ENCODE peak calls at places on chromosomes 4 and X, in five cellular contexts. W, J, Q, H and T are unnamed samples.

GRCh38 chrX:150731795-150732194 is 38.6 kb downstream of the MTMR1 start:
- DNase-seq in W (no peak), Q (no peak), J (no peak), H (peak; percentile 97), T (no peak)

GRCh38 chr4:55834086-55834795 is 14.7 kb downstream of the EXOC1L start:
- DNase-seq in H (no peak), W (no peak), Q (no peak), J (no peak), T (no peak)

GRCh38 chr4:1053080-1053661 is 41.7 kb downstream of the FGFRL1 start:
- DNase-seq in W (no peak), Q (peak; percentile 24), H (peak; percentile 86), J (no peak), T (no peak)

GRCh38 chr4:128385683-128386304 is 98.2 kb upstream of the PGRMC2 start:
- DNase-seq in W (no peak), Q (no peak), H (peak; percentile 80), J (no peak), T (peak; percentile 9)

GRCh38 chrX:44282753-44283152 is 60.7 kb downstream of the EFHC2 start:
- DNase-seq in W (no peak), H (no peak), J (no peak), Q (no peak), T (no peak)

GRCh38 chrX:29652484-29652883 is 562.9 kb upstream of the MAGEB2 start:
- DNase-seq in Q (no peak), W (no peak), H (peak; percentile 82), J (no peak), T (no peak)

GRCh38 chr4:10535900-10536299 is 78.7 kb upstream of the ZNF518B start:
- DNase-seq in H (no peak), J (no peak), W (no peak), Q (no peak), T (no peak)

GRCh38 chr4:125582302-125582701 is 267.5 kb downstream of the FAT4 start:
- DNase-seq in W (no peak), Q (no peak), J (no peak), H (peak; percentile 30), T (no peak)

GRCh38 chr4:122584517-122584916 is 36.3 kb downstream of the IL21 start:
- DNase-seq in H (peak; percentile 82), J (no peak), Q (no peak), W (no peak), T (no peak)

GRCh38 chrX:153440556-153441135 is 5.2 kb downstream of the TREX2 start:
- DNase-seq in W (no peak), Q (no peak), H (no peak), J (no peak), T (no peak)

GRCh38 chr4:122832732-122833131 is 6.1 kb downstream of the FGF2 start:
- DNase-seq in J (no peak), Q (no peak), W (no peak), H (peak; percentile 29), T (no peak)

GRCh38 chr4:39151120-39151713 is 31.1 kb upstream of the WDR19 start:
- DNase-seq in Q (no peak), H (peak; percentile 64), J (no peak), W (no peak), T (no peak)

GRCh38 chr4:75545526-75545925 is 10.3 kb upstream of the ODAPH start:
- DNase-seq in W (no peak), Q (no peak), J (no peak), H (peak; percentile 65), T (no peak)

GRCh38 chr4:120293341-120293740 is 226.7 kb upstream of the MAD2L1 start:
- DNase-seq in J (no peak), Q (no peak), H (no peak), W (no peak), T (no peak)

GRCh38 chrX:134676440-134676839 is 18.2 kb upstream of the PLAC1 start:
- DNase-seq in H (peak; percentile 79), Q (no peak), W (no peak), J (no peak), T (no peak)

GRCh38 chr4:31089815-31090214 is 369.6 kb downstream of the PCDH7 start:
- DNase-seq in W (no peak), J (peak; percentile 97), Q (peak; percentile 92), H (peak; percentile 57), T (peak; percentile 62)

GRCh38 chrX:131271826-131272225 is 17.3 kb downstream of the IGSF1 start:
- DNase-seq in H (no peak), Q (no peak), W (no peak), J (no peak), T (no peak)

GRCh38 chrX:110384490-110384889 is 25.8 kb downstream of the RTL9 start:
- DNase-seq in Q (no peak), H (peak; percentile 75), J (peak; percentile 59), W (no peak), T (no peak)

GRCh38 chrX:133335027-133335426 is 80.3 kb downstream of the GPC4 start:
- DNase-seq in J (no peak), W (no peak), H (peak; percentile 26), Q (no peak), T (peak; percentile 3)

GRCh38 chrX:1389181-1389992 is 2.5 kb downstream of the SLC25A6 start:
- DNase-seq in W (no peak), Q (peak; percentile 24), H (no peak), J (no peak), T (no peak)

GRCh38 chr4:108315699-108316098 is 147.0 kb upstream of the LEF1 start:
- DNase-seq in W (no peak), Q (no peak), J (no peak), H (no peak), T (no peak)

GRCh38 chrX:136450050-136450830 is 37.5 kb upstream of the BRS3 start:
- DNase-seq in W (no peak), J (no peak), H (peak; percentile 23), Q (no peak), T (no peak)

GRCh38 chr4:185358514-185359433 is 37.0 kb downstream of the LRP2BP start:
- DNase-seq in W (no peak), H (peak; percentile 75), J (no peak), Q (no peak), T (no peak)

GRCh38 chrX:108199691-108200090 is 108.1 kb downstream of the ATG4A start:
- DNase-seq in W (no peak), Q (no peak), J (peak; percentile 27), H (peak; percentile 22), T (no peak)

GRCh38 chr4:22692736-22693135 is at the start of gene GBA3:
- DNase-seq in W (no peak), H (no peak), Q (no peak), J (no peak), T (no peak)

GRCh38 chr4:114187592-114187991 is 208.1 kb upstream of the ARSJ start:
- DNase-seq in J (no peak), W (no peak), H (no peak), Q (no peak), T (no peak)

GRCh38 chrX:143633530-143634372 is 2.1 kb downstream of the SLITRK4 start:
- DNase-seq in H (no peak), Q (no peak), W (no peak), J (no peak), T (peak; percentile 17)

GRCh38 chrX:153954618-153955450 is 10.4 kb upstream of the RENBP start:
- DNase-seq in W (no peak), H (no peak), Q (no peak), J (no peak), T (no peak)

GRCh38 chr4:151808120-151808529 is 47.3 kb upstream of the GATB start:
- DNase-seq in J (peak; percentile 12), H (peak; percentile 31), Q (no peak), W (no peak), T (no peak)

GRCh38 chr4:6940744-6941137 is 31.1 kb downstream of the TBC1D14 start:
- DNase-seq in W (no peak), Q (no peak), J (no peak), H (no peak), T (no peak)
- H3K27ac ChIP-seq in W (peak overlapping the region; percentile 71), Q (peak overlapping the region; percentile 90), J (no peak overlapping the region), H (peak overlapping the region; percentile 47), T (no peak overlapping the region)

DNA sequence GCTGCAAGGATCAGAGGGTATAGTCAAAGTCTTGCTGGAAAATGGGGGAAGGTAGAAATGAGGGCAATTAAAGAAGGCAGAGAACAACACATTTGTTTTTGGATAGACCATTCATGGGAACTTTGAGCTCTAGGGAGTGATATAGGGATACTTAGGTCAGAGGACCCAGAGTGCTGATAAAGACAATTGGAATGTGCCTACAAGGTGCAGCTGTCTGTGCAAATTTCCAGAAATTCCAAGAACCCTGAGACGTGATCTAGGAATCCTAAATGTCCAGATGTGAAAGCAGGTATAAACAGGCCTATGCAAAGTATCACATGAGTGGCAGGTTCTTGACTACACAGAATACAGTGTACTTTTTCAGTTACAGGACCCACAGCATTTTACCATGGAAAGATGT is 24.2 kb downstream of the FNIP2 start:
- DNase-seq in H (no peak), Q (no peak), W (no peak), J (no peak), T (no peak)
- H3K4me1 ChIP-seq in H (peaks cover 2% of the 10 kb centered on the region), Q (peaks cover 65% of the 10 kb centered on the region), W (peaks cover 18% of the 10 kb centered on the region), J (no peaks in the 10 kb centered on the region), T (no peaks in the 10 kb centered on the region)

GRCh38 chrX:71532078-71532752 is 689 bp upstream of the OGT start:
- DNase-seq in W (no peak), J (no peak), Q (no peak), H (peak; percentile 66), T (no peak)
- TF ChIP-seq POLR2A in W (no peak), J (no peak), Q (no peak), H (no peak), T (no peak)

GRCh38 chr4:18923496-18924161 is 902.1 kb upstream of the LCORL start:
- DNase-seq in W (no peak), Q (no peak), H (no peak), J (no peak), T (no peak)

GRCh38 chr4:18914182-18914581 is 892.6 kb upstream of the LCORL start:
- DNase-seq in H (no peak), J (no peak), Q (no peak), W (no peak), T (no peak)

GRCh38 chr4:18917689-18918088 is 896.1 kb upstream of the LCORL start:
- DNase-seq in J (no peak), H (peak; percentile 23), Q (no peak), W (no peak), T (no peak)
- H3K27ac ChIP-seq in J (no peak overlapping the region), H (no peak overlapping the region), Q (no peak overlapping the region), W (no peak overlapping the region), T (no peak overlapping the region)

DNA sequence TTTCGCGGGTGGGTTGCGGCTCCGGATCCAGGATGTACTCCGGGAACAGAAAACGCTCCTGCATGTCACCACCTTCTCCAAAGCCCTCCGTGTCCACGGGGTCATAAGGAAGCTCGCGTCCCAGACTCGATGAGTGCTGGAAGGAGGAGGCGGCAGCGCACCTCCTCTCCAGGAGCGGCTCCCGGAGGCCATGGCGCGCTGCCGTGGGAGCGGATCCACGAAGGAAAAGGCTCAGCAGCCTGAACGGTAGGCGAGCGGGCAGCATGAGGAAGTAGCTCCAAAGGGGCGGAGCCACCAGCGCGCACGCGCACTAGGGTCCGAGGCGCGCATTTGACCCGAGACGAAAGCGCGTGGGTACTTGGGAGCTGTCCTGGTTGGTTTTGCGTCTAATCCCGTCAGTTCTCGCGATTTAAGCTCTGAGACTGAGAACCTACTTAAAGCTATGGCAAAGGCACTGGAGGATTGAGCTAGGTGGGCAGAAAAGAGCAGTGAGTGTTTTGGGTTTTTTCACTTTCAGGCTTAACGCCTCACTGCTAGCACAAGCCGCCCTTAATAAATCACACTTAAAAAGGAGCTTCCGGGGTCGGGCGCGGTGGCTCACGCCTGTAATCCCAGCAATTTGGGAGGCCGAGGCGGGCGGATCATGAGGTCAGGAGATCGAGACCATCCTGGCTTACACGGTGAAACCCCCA is at the start of gene NOA1:
- DNase-seq in W (peak; percentile 98), Q (peak; percentile 99), J (peak; percentile 99), H (peak; percentile 99), T (peak; percentile 98)
- H3K4me1 ChIP-seq in W (peaks cover 58% of the 10 kb centered on the region), Q (peaks cover 52% of the 10 kb centered on the region), J (peaks cover 7% of the 10 kb centered on the region), H (no peaks in the 10 kb centered on the region), T (peaks cover 29% of the 10 kb centered on the region)

GRCh38 chrX:49042581-49043219 is 457 bp downstream of the TFE3 start:
- DNase-seq in Q (no peak), W (no peak), J (no peak), H (no peak), T (no peak)
- TF ChIP-seq POLR2A in Q (no peak), W (no peak), J (no peak), H (no peak), T (no peak)